ENCODE peak calls at places on chromosomes 6 and 20, in seven cellular contexts. V is heart right ventricle; K is pancreas; T is adrenal gland; W is CD8-positive, alpha-beta T cell; Q is cardiac muscle cell; D is body of pancreas. P is an unnamed sample. For H3K4me1, the result is how much of the 10 kb centered on the place peaks cover.

GRCh38 chr6:13485923-13486557 is 1.4 kb downstream of the GFOD1 start:
- DNase-seq in W (peak), K (peak), D (peak), Q (peak), V (peak), T (peak), P (no peak)

GRCh38 chr6:130018830-130019795 is 732 bp downstream of the L3MBTL3 start:
- DNase-seq in D (peak), W (peak), V (peak), T (peak), K (peak), Q (peak), P (peak)

GRCh38 chr6:95576621-95577316 is 566 bp upstream of the MANEA start:
- DNase-seq in V (no peak), W (no peak), T (no peak), Q (peak), D (no peak), K (no peak), P (no peak)

GRCh38 chr6:81950877-81951276 is 198.4 kb upstream of the TENT5A start:
- DNase-seq in Q (no peak), T (no peak), D (no peak), K (no peak), W (no peak), V (no peak), P (no peak)

GRCh38 chr6:63923139-63923739 is 287.6 kb downstream of the PHF3 start:
- DNase-seq in K (no peak), V (no peak), Q (peak), D (no peak), T (no peak), W (no peak), P (no peak)

GRCh38 chr6:33801611-33802010 is 2.2 kb downstream of the MLN start:
- DNase-seq in Q (no peak), W (no peak), V (no peak), T (no peak), D (no peak), K (no peak), P (no peak)

GRCh38 chr6:12538881-12539357 is 177.6 kb upstream of the PHACTR1 start:
- DNase-seq in D (peak), T (peak), W (no peak), V (peak), Q (peak), K (peak), P (no peak)

GRCh38 chr6:151060096-151060741 is 179.5 kb upstream of the AKAP12 start:
- DNase-seq in V (no peak), Q (peak), D (no peak), K (no peak), W (no peak), T (no peak), P (no peak)

GRCh38 chr20:63538204-63539091 is 1.3 kb upstream of the PTK6 start:
- DNase-seq in D (peak), W (peak), Q (no peak), T (no peak), K (peak), V (no peak), P (no peak)

GRCh38 chr6:105646391-105646867 is 243.5 kb upstream of the PREP start:
- DNase-seq in V (no peak), D (no peak), K (no peak), T (no peak), Q (no peak), W (peak), P (no peak)

DNA sequence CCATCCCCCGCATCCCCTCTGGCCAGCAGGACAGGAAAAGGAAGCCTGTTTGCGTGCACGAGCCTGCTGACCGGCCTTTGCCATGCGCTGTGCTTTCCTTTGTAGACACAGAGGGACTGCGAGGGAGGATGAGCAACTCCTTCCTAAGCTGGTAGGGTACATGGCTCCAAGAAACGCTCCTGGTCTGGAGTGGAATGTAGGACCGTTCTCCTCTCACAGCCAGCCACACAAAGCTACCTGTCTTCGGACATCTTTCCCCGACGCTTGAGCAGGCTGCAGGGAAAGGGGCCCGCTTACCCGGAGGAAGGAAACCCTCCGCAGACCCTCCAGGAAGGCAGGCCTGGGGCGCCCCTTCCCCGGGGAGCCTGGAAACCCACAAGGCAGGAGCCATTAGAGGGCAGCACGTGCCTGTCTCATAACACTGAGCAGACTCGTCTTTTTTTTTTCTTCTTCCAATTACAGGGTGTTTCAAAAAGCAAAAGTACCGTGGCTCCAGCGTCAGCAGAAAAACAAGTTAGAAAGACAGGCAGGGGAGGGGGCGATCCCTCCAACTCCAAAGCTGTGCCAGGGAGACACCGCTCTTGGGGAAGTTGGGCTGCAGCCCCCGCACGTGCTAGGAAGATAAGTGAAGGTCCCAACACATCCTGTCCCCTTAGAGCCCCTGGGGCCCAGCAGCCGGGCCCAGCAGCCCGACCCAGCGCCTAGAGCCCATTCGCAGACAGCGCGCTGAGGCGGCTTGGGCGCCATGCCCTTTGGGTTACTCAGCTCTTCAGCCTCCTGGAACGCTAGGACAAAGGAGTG is 136.0 kb downstream of the LY86 start:
- DNase-seq in W (peak), Q (peak), K (peak), T (peak), V (peak), D (peak), P (peak)
- H3K27ac ChIP-seq in W (no peak), Q (no peak), K (peak), T (peak), V (peak), D (peak), P (peak)

GRCh38 chr20:20205141-20205861 is 153.0 kb downstream of the CFAP61 start:
- DNase-seq in Q (no peak), K (no peak), V (no peak), T (no peak), W (no peak), D (no peak), P (peak)
- H3K4me1 ChIP-seq in Q (under half), K (under half), V (under half), T (under half), W (under half), D (under half), P (under half)

GRCh38 chr20:4111440-4112411 is 96.4 kb upstream of the RNF24 start:
- DNase-seq in D (no peak), Q (no peak), W (no peak), V (no peak), T (no peak), K (no peak), P (no peak)
- TF ChIP-seq CTCF in D (no peak), Q (no peak), W (no peak), V (no peak), T (no peak), K (no peak), P (no peak)

DNA sequence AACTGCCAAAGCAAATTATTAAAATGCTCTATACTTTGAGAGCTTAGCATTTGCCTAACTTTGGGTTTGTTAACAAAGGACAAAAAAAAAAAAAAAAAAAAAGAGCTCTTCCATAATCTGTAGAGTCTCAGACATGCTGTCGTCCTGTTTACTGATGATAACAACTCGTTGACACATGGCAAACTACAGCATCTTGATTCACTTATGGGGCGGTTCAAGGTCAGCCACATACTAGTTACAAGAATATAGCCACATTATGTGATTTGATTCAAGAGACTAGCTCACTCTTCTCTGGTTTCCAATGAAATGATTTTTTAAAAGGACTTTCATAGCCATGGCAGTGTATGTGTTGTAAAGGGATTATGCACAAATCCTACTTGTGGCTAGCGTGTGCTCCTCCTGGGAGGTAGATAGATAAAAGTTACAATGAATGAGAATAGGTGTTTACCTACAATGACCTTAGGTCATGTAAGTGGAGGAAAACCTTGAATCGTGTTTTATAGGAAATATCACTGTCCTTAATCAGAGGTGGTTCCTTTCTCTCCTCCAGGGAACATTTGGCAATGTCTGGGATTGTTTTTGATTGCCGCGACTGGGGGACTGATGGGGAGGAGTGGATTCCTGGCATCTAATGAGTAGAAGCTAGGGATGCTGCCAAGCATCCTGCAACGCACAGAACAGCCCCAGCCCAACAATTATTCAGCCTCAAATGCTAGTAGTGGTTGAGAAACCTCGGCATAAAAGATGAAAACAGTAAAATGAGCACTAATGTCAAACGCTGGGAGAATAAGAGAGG is 969.2 kb upstream of the SLC35B3 start:
- DNase-seq in T (no peak), W (no peak), V (no peak), K (no peak), D (no peak), Q (no peak), P (no peak)
- H3K27ac ChIP-seq in T (no peak), W (no peak), V (no peak), K (no peak), D (no peak), Q (no peak), P (no peak)

GRCh38 chr6:85674604-85675003 is 31.9 kb upstream of the SYNCRIP start:
- DNase-seq in W (no peak), K (no peak), T (no peak), D (no peak), V (no peak), Q (no peak), P (no peak)
- H3K4me1 ChIP-seq in W (under half), K (under half), T (under half), D (under half), V (under half), Q (under half), P (under half)

GRCh38 chr6:74087898-74088297 is 391.9 kb downstream of the CD109 start:
- DNase-seq in Q (peak), K (no peak), T (no peak), W (no peak), D (no peak), V (no peak), P (no peak)
- TF ChIP-seq CTCF in Q (peak), K (no peak), T (no peak), W (no peak), D (no peak), V (peak), P (no peak)

DNA sequence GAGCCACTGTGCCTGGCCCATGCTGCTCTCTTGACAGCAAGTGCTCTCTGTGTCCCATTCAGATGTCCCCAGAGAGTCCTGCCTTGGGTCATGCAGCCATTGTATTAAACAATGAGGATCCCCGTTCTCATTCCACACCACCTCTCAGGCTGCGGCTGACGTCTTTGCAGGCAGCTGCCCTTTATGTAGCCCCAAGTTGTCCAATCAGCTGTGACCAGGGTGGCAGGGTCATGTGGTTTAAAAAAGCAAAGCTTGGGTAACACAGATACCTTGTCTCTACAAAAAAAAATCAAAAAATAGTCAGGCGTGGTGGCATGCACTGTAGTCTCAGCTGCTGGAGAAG is 13.2 kb downstream of the GCNT2 start:
- DNase-seq in Q (no peak), V (no peak), W (no peak), T (no peak), D (no peak), K (no peak), P (no peak)
- H3K27ac ChIP-seq in Q (no peak), V (no peak), W (no peak), T (no peak), D (no peak), K (no peak), P (no peak)

P was measured in gastrocnemius medialis.